ENCODE peak calls at places on chromosomes 4 and X, in four cellular contexts. One of them, this sample, is unnamed.

GRCh38 chr4:53280846-53281245 is 85.0 kb downstream of the SCFD2 start:
- DNase-seq in tibial nerve: no peak
- DNase-seq in BJ: no peak
- DNase-seq in heart right ventricle: no peak
- DNase-seq in this sample: no peak

GRCh38 chr4:128517739-128518510 is 230.3 kb upstream of the PGRMC2 start:
- DNase-seq in tibial nerve: peak
- DNase-seq in BJ: peak
- DNase-seq in heart right ventricle: peak
- DNase-seq in this sample: peak

GRCh38 chr4:184317234-184317918 is 99.7 kb upstream of the ENPP6 start:
- DNase-seq in heart right ventricle: no peak
- DNase-seq in BJ: no peak
- DNase-seq in tibial nerve: no peak
- DNase-seq in this sample: no peak

GRCh38 chr4:138898282-138898681 is 117.3 kb upstream of the NOCT start:
- DNase-seq in BJ: no peak
- DNase-seq in tibial nerve: no peak
- DNase-seq in heart right ventricle: no peak
- DNase-seq in this sample: no peak

GRCh38 chr4:30714408-30715031 is 5.6 kb upstream of the PCDH7 start:
- DNase-seq in BJ: no peak
- DNase-seq in tibial nerve: no peak
- DNase-seq in heart right ventricle: peak
- DNase-seq in this sample: no peak

GRCh38 chr4:4392501-4393183 is 5.7 kb downstream of the NSG1 start:
- DNase-seq in heart right ventricle: no peak
- DNase-seq in BJ: no peak
- DNase-seq in tibial nerve: no peak
- DNase-seq in this sample: no peak

GRCh38 chrX:124263743-124264142 is 68.7 kb upstream of the TEX13D start:
- DNase-seq in BJ: no peak
- DNase-seq in tibial nerve: no peak
- DNase-seq in heart right ventricle: no peak
- DNase-seq in this sample: no peak

GRCh38 chrX:2487366-2487765 is 13.4 kb downstream of the DHRSX start:
- DNase-seq in tibial nerve: no peak
- DNase-seq in BJ: no peak
- DNase-seq in heart right ventricle: no peak
- DNase-seq in this sample: no peak

GRCh38 chr4:54902261-54902660 is 223.1 kb downstream of the KDR start:
- DNase-seq in heart right ventricle: no peak
- DNase-seq in BJ: peak
- DNase-seq in tibial nerve: no peak
- DNase-seq in this sample: peak

GRCh38 chrX:24760601-24761000 is 66.9 kb downstream of the POLA1 start:
- DNase-seq in tibial nerve: no peak
- DNase-seq in BJ: peak
- DNase-seq in heart right ventricle: no peak
- DNase-seq in this sample: peak

GRCh38 chrX:82711432-82711831 is 796.7 kb upstream of the POU3F4 start:
- DNase-seq in BJ: no peak
- DNase-seq in heart right ventricle: no peak
- DNase-seq in tibial nerve: no peak
- DNase-seq in this sample: no peak

GRCh38 chrX:44494357-44494756 is 48.3 kb downstream of the FUNDC1 start:
- DNase-seq in BJ: no peak
- DNase-seq in tibial nerve: no peak
- DNase-seq in heart right ventricle: no peak
- DNase-seq in this sample: no peak

GRCh38 chr4:93760284-93760683 is 68.3 kb upstream of the ATOH1 start:
- DNase-seq in BJ: no peak
- DNase-seq in heart right ventricle: no peak
- DNase-seq in tibial nerve: no peak
- DNase-seq in this sample: no peak

GRCh38 chr4:186722856-186723206 is 825 bp downstream of the FAT1 start:
- DNase-seq in BJ: no peak
- DNase-seq in heart right ventricle: no peak
- DNase-seq in tibial nerve: no peak
- DNase-seq in this sample: peak

GRCh38 chr4:20809796-20810195 is 109.5 kb downstream of the PACRGL start:
- DNase-seq in heart right ventricle: no peak
- DNase-seq in tibial nerve: no peak
- DNase-seq in BJ: no peak
- DNase-seq in this sample: no peak

GRCh38 chr4:154450971-154451370 is 40.6 kb downstream of the DCHS2 start:
- DNase-seq in tibial nerve: no peak
- DNase-seq in heart right ventricle: no peak
- DNase-seq in BJ: no peak
- DNase-seq in this sample: no peak

GRCh38 chrX:37353646-37354045 is 4.5 kb downstream of the PRRG1 start:
- DNase-seq in BJ: no peak
- DNase-seq in tibial nerve: no peak
- DNase-seq in heart right ventricle: no peak
- DNase-seq in this sample: no peak

GRCh38 chrX:21738145-21738949 is 19.6 kb downstream of the SMPX start:
- DNase-seq in BJ: no peak
- DNase-seq in heart right ventricle: no peak
- DNase-seq in tibial nerve: no peak
- DNase-seq in this sample: no peak

GRCh38 chr4:37689353-37689752 is 3.2 kb upstream of the RELL1 start:
- DNase-seq in tibial nerve: no peak
- DNase-seq in heart right ventricle: no peak
- DNase-seq in BJ: no peak
- DNase-seq in this sample: no peak

GRCh38 chr4:186204103-186204559 is 12.8 kb downstream of the CYP4V2 start:
- DNase-seq in BJ: no peak
- DNase-seq in heart right ventricle: no peak
- DNase-seq in tibial nerve: no peak
- DNase-seq in this sample: no peak

GRCh38 chr4:111945014-111945413 is 200.2 kb upstream of the FAM241A start:
- DNase-seq in BJ: no peak
- DNase-seq in heart right ventricle: no peak
- DNase-seq in tibial nerve: no peak
- DNase-seq in this sample: no peak

GRCh38 chr4:111941957-111942356 is 203.3 kb upstream of the FAM241A start:
- DNase-seq in BJ: no peak
- DNase-seq in heart right ventricle: no peak
- DNase-seq in tibial nerve: no peak
- DNase-seq in this sample: no peak

GRCh38 chr4:111946789-111947188 is 198.5 kb upstream of the FAM241A start:
- DNase-seq in heart right ventricle: no peak
- DNase-seq in tibial nerve: no peak
- DNase-seq in BJ: no peak
- DNase-seq in this sample: no peak

DNA sequence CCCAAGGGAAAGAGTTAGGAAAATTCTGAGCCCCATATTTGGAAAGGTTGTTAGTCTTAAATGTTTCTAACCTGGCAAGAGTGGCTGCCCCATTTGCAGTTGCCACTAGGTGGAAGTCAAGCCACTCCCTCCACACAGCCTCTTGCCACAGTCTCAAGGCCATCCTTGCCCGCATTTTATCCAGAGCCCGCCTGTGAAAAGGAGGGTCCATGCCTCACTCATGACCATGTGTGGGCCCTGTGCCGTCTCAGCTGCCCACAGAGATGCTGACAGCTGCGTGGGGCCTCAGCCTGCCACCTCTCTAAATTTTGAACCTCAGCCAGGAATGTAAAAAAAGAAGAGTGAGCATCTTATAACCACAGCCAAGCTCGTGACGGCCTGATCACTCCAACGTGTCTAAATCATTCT is 201.5 kb upstream of the FAM241A start:
- DNase-seq in BJ: no peak
- DNase-seq in tibial nerve: no peak
- DNase-seq in heart right ventricle: no peak
- DNase-seq in this sample: no peak
- TF ChIP-seq CTCF in BJ: peak
- TF ChIP-seq CTCF in tibial nerve: no peak
- TF ChIP-seq CTCF in heart right ventricle: no peak
- TF ChIP-seq CTCF in this sample: peak

DNA sequence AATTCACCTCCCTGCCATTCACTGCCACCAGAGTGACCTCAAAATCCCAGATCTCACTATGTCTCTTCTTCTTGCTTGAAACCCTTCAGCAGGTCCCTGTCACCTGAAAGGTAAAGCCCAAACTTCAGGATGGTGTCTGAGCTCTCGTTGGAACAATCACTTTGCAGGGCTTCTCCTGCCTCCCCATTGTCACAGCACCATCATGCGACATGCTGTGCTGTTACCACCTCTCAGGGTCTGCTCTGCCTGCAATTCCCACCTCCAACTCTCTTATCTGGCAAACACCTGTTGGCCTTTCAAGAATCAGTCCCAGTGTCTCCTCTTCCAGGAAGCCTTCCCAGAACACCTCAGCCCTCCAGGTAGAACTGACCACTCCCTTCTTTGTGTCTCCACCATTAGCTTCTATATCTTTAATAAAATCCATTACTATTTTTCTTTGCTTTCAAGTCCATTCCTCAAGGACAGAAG is 46.2 kb downstream of the SEL1L3 start:
- DNase-seq in heart right ventricle: no peak
- DNase-seq in tibial nerve: no peak
- DNase-seq in BJ: no peak
- DNase-seq in this sample: no peak
- H3K4me3 ChIP-seq in heart right ventricle: no peak
- H3K4me3 ChIP-seq in tibial nerve: no peak
- H3K4me3 ChIP-seq in BJ: no peak
- H3K4me3 ChIP-seq in this sample: no peak

GRCh38 chr4:41883988-41884737 is 51.1 kb upstream of the TMEM33 start:
- DNase-seq in heart right ventricle: no peak
- DNase-seq in BJ: no peak
- DNase-seq in tibial nerve: no peak
- DNase-seq in this sample: no peak
- TF ChIP-seq CTCF in heart right ventricle: no peak
- TF ChIP-seq CTCF in BJ: no peak
- TF ChIP-seq CTCF in tibial nerve: no peak
- TF ChIP-seq CTCF in this sample: no peak

GRCh38 chrX:17860179-17860780 is 818 bp downstream of the RAI2 start:
- DNase-seq in tibial nerve: no peak
- DNase-seq in BJ: no peak
- DNase-seq in heart right ventricle: no peak
- DNase-seq in this sample: no peak

GRCh38 chrX:17860811-17861495 is at the start of gene RAI2:
- DNase-seq in BJ: no peak
- DNase-seq in tibial nerve: no peak
- DNase-seq in heart right ventricle: peak
- DNase-seq in this sample: no peak

GRCh38 chrX:17859609-17860178 is 1.4 kb downstream of the RAI2 start:
- DNase-seq in BJ: no peak
- DNase-seq in tibial nerve: no peak
- DNase-seq in heart right ventricle: no peak
- DNase-seq in this sample: no peak

DNA sequence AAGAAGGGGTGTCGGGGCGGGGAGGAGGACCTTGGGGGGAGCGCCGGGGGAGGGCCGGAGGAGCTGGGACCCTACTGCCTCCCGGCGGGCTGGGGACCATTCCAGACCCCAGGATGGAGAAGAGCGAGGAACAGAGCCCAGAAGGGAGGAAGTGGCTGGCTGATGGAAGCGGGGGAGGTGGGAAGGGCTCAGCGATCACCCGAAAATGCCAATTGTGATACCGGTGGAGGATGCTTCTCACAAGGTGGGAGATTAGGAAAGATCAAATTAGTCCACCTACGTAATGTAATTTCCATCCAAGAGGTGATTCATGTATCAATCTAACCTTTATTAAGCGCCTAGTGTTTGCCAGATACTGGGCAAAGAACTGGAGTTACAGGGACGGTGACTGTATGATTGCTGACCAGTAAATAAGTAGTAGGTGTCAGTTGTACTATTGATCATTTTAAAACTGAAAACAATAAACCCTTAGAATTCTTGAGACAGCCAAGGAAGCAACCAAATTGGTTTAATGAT is 456 bp upstream of the RAI2 start:
- DNase-seq in tibial nerve: no peak
- DNase-seq in BJ: no peak
- DNase-seq in heart right ventricle: no peak
- DNase-seq in this sample: no peak
- H3K4me3 ChIP-seq in tibial nerve: peak
- H3K4me3 ChIP-seq in BJ: no peak
- H3K4me3 ChIP-seq in heart right ventricle: peak
- H3K4me3 ChIP-seq in this sample: peak

GRCh38 chr4:1669850-1670249 is 14.3 kb downstream of the FAM53A start:
- DNase-seq in BJ: no peak
- DNase-seq in tibial nerve: no peak
- DNase-seq in heart right ventricle: no peak
- DNase-seq in this sample: no peak
- TF ChIP-seq CTCF in BJ: no peak
- TF ChIP-seq CTCF in tibial nerve: no peak
- TF ChIP-seq CTCF in heart right ventricle: no peak
- TF ChIP-seq CTCF in this sample: no peak

GRCh38 chrX:67544281-67544680 is 460 bp downstream of the AR start:
- DNase-seq in heart right ventricle: peak
- DNase-seq in BJ: no peak
- DNase-seq in tibial nerve: no peak
- DNase-seq in this sample: no peak
- H3K4me3 ChIP-seq in heart right ventricle: peak
- H3K4me3 ChIP-seq in BJ: peak
- H3K4me3 ChIP-seq in tibial nerve: peak
- H3K4me3 ChIP-seq in this sample: peak

GRCh38 chr4:2954358-2955185 is 8.6 kb downstream of the NOP14 start:
- DNase-seq in heart right ventricle: no peak
- DNase-seq in BJ: no peak
- DNase-seq in tibial nerve: no peak
- DNase-seq in this sample: no peak
- TF ChIP-seq CTCF in heart right ventricle: no peak
- TF ChIP-seq CTCF in BJ: peak
- TF ChIP-seq CTCF in tibial nerve: no peak
- TF ChIP-seq CTCF in this sample: no peak